ENCODE peak calls at places on chromosome 11, in nine cellular contexts. V is substantia nigra, H is right cardiac atrium, A is GM23338, Y is cardiac muscle cell, X is esophagus muscularis mucosa, K is GM23248, O is HCT116, Q is neural progenitor cell. J is an unnamed sample.

GRCh38 chr11:130409618-130410388 is 18.6 kb downstream of the ADAMTS8 start:
- DNase-seq in V (no peak), H (no peak), A (no peak), Y (no peak), X (no peak), K (no peak), O (no peak), Q (no peak), J (no peak)

GRCh38 chr11:86575927-86576326 is 96.5 kb downstream of the ME3 start:
- DNase-seq in V (no peak), H (no peak), A (no peak), Y (no peak), X (no peak), K (no peak), O (no peak), Q (no peak), J (no peak)

GRCh38 chr11:34997872-34998548 is 81.6 kb downstream of the PDHX start:
- DNase-seq in V (no peak), H (no peak), A (no peak), Y (peak; percentile 58), X (no peak), K (peak; percentile 70), O (no peak), Q (no peak), J (no peak)

GRCh38 chr11:26093206-26093605 is 238.7 kb upstream of the ANO3 start:
- DNase-seq in V (no peak), H (no peak), A (no peak), Y (no peak), X (no peak), K (no peak), O (no peak), Q (no peak), J (no peak)

GRCh38 chr11:134411887-134412507 is at the start of gene B3GAT1:
- DNase-seq in V (no peak), H (no peak), A (peak; percentile 54), Y (no peak), X (no peak), K (no peak), O (no peak), Q (peak; percentile 75), J (no peak)

GRCh38 chr11:130099356-130099755 is 29.7 kb downstream of the APLP2 start:
- DNase-seq in V (no peak), H (no peak), A (no peak), Y (no peak), X (no peak), K (no peak), O (no peak), Q (no peak), J (no peak)

GRCh38 chr11:27443746-27444465 is 28.7 kb downstream of the LGR4 start:
- DNase-seq in V (no peak), H (no peak), A (peak; percentile 67), Y (no peak), X (no peak), K (no peak), O (no peak), Q (peak; percentile 90), J (no peak)

GRCh38 chr11:78535920-78536319 is 38.7 kb downstream of the NARS2 start:
- DNase-seq in V (no peak), H (no peak), A (no peak), Y (peak; percentile 32), X (no peak), K (peak; percentile 2), O (no peak), Q (no peak), J (no peak)

GRCh38 chr11:67384851-67385366 is 6.9 kb upstream of the RAD9A start:
- DNase-seq in V (no peak), H (no peak), A (no peak), Y (peak; percentile 51), X (no peak), K (peak; percentile 68), O (no peak), Q (no peak), J (no peak)

GRCh38 chr11:5204787-5205186 is 4.3 kb upstream of the OR51V1 start:
- DNase-seq in V (no peak), H (no peak), A (peak; percentile 81), Y (peak; percentile 77), X (no peak), K (peak; percentile 80), O (peak; percentile 68), Q (peak; percentile 78), J (no peak)

GRCh38 chr11:69280451-69280850 is 13.5 kb upstream of the MYEOV start:
- DNase-seq in V (no peak), H (no peak), A (no peak), Y (peak; percentile 56), X (no peak), K (peak; percentile 95), O (no peak), Q (no peak), J (no peak)

GRCh38 chr11:57163160-57163868 is 18.4 kb upstream of the LRRC55 start:
- DNase-seq in V (no peak), H (no peak), A (no peak), Y (no peak), X (no peak), K (no peak), O (no peak), Q (no peak), J (no peak)

DNA sequence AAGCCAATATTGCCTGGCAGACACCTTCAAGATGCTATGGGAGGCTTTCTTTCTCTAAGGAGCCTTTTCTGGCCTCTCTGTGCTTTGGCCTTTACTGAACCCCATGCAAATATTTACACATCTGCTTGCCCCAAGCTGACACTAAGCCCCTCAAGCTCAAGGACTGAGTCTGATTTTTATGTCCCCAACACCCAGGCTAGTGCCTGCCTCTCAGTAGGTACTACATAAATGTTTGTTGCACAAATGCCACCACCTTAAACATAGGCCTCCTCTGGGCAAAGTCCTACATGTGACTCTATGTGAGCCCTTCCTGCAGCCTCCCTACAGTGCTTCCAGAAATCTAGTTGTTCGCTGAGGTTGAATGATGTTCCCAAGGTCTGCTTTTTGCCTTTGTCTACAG is 187.6 kb downstream of the DBX1 start:
- DNase-seq in V (no peak), H (no peak), A (no peak), Y (no peak), X (no peak), K (no peak), O (no peak), Q (no peak), J (no peak)
- H3K27ac ChIP-seq in V (no peak overlapping the region), H (no peak overlapping the region), A (no peak overlapping the region), Y (peak overlapping the region; percentile 11), X (no peak overlapping the region), K (no peak overlapping the region), O (no peak overlapping the region), Q (no peak overlapping the region), J (no peak overlapping the region)

GRCh38 chr11:125215205-125215565 is 50.6 kb downstream of the PKNOX2 start:
- DNase-seq in V (no peak), H (no peak), A (no peak), Y (no peak), X (no peak), K (no peak), O (no peak), Q (no peak), J (no peak)
- H3K27ac ChIP-seq in V (no peak overlapping the region), H (peak overlapping the region; percentile 46), A (no peak overlapping the region), Y (peak overlapping the region; percentile 44), X (peak overlapping the region; percentile 46), K (no peak overlapping the region), O (no peak overlapping the region), Q (no peak overlapping the region), J (no peak overlapping the region)

GRCh38 chr11:121337078-121337477 is 44.5 kb downstream of the SC5D start:
- DNase-seq in V (no peak), H (no peak), A (no peak), Y (no peak), X (no peak), K (no peak), O (no peak), Q (no peak), J (no peak)

GRCh38 chr11:121338536-121338935 is 46.0 kb downstream of the SC5D start:
- DNase-seq in V (no peak), H (no peak), A (no peak), Y (no peak), X (no peak), K (no peak), O (no peak), Q (no peak), J (no peak)

GRCh38 chr11:121336279-121336947 is 43.8 kb downstream of the SC5D start:
- DNase-seq in V (no peak), H (no peak), A (no peak), Y (no peak), X (no peak), K (no peak), O (no peak), Q (no peak), J (no peak)

GRCh38 chr11:121337740-121338272 is 45.2 kb downstream of the SC5D start:
- DNase-seq in V (no peak), H (peak; percentile 77), A (no peak), Y (no peak), X (no peak), K (no peak), O (no peak), Q (no peak), J (no peak)

DNA sequence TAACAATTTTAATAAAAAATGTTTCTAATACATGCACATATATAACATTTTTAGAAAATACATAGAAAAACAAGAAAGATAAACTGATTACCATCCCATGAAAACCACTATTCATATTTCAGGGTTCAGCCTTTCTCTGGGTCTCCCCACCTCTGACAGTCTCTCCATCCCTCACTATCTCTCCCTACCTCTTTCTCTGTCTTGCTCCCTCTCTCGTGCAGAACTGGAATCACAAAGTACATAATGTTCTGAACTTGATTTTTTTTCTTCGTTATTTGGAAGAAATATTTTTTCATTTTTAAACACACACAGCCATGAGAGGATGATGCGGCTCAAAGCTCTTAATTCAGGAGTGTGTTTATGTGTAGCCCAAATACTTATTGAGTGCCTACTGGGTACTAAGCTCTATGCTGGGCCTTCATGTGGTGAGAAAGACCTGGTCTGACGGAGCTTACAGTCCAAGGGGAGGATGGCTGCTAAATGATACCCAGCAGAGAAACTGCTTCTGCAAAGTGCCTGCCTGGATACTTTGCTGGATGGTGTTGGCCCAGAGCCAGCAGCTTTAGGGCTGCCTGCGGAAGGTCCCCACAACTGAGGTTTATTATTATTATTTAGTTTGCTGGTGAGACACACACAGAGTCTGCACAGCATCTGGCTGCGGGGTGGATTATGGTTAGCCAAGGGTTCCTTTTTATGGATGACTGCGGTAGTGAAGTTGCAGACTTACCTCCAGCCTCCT is 42.6 kb downstream of the SC5D start:
- DNase-seq in V (no peak), H (peak; percentile 63), A (no peak), Y (no peak), X (no peak), K (peak; percentile 26), O (no peak), Q (no peak), J (no peak)
- H3K27ac ChIP-seq in V (no peak overlapping the region), H (no peak overlapping the region), A (no peak overlapping the region), Y (no peak overlapping the region), X (no peak overlapping the region), K (no peak overlapping the region), O (no peak overlapping the region), Q (no peak overlapping the region), J (no peak overlapping the region)

DNA sequence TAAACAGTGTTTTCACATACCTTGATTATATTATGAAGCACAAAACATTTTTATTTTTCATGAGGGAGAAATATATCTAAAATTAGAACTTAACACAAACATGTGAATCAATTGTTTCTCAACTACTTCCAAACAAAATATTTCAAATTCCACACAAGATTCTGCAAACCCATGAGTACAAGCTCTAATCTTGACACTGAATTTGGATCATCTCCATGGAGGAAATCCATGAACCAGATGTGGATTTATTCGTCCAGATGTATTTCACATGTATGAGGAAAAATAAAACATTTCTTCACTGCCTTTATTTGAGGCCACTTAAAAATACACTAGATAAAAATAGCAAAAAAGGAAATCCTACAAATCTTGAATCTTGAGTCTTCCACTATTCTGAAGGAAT is 184.2 kb downstream of the SBF2 start:
- DNase-seq in V (no peak), H (no peak), A (no peak), Y (peak; percentile 92), X (no peak), K (peak; percentile 80), O (no peak), Q (no peak), J (no peak)
- H3K27ac ChIP-seq in V (no peak overlapping the region), H (no peak overlapping the region), A (no peak overlapping the region), Y (no peak overlapping the region), X (peak overlapping the region; percentile 72), K (peak overlapping the region; percentile 56), O (no peak overlapping the region), Q (no peak overlapping the region), J (no peak overlapping the region)

J was measured in aorta.